ENCODE peak calls at places on chromosomes 4 and X, in eight cellular contexts. M is uterus, E is cardiac fibroblast, R is neural progenitor cell, L is CD14-positive monocyte, P is astrocyte of the spinal cord, F is osteocyte, J is fibroblast of pulmonary artery. V is an unnamed sample.

GRCh38 chr4:185841451-185841850 is 29.5 kb upstream of the SORBS2 start:
- DNase-seq in J (no peak), P (no peak), L (no peak), E (no peak), R (no peak), M (no peak), F (no peak), V (no peak)

GRCh38 chrX:71650333-71650969 is 16.9 kb upstream of the LOC101059915 start:
- DNase-seq in E (no peak), L (no peak), P (no peak), F (no peak), M (no peak), R (no peak), J (no peak), V (no peak)

GRCh38 chr4:138182838-138183426 is 59.2 kb downstream of the SLC7A11 start:
- DNase-seq in L (no peak), P (peak), M (no peak), E (peak), J (peak), F (no peak), R (peak), V (peak)

GRCh38 chr4:121421594-121421993 is 40.8 kb upstream of the QRFPR start:
- DNase-seq in J (peak), R (peak), P (no peak), E (peak), M (no peak), L (no peak), F (no peak), V (no peak)

GRCh38 chr4:70138751-70139150 is 15.3 kb upstream of the PRR27 start:
- DNase-seq in R (no peak), J (no peak), L (no peak), E (no peak), P (no peak), M (no peak), F (no peak), V (no peak)

GRCh38 chrX:56733459-56734046 is 4.5 kb downstream of the NBDY start:
- DNase-seq in L (peak), E (peak), P (peak), J (peak), R (peak), M (peak), F (no peak), V (peak)

GRCh38 chr4:55553442-55553841 is 6.7 kb upstream of the CLOCK start:
- DNase-seq in F (no peak), J (peak), M (peak), L (no peak), E (peak), R (no peak), P (peak), V (no peak)

GRCh38 chrX:150184487-150184886 is 178.6 kb upstream of the MAMLD1 start:
- DNase-seq in L (no peak), M (no peak), E (no peak), P (peak), J (no peak), R (no peak), F (no peak), V (peak)

GRCh38 chr4:162837679-162838078 is 329.0 kb downstream of the NAF1 start:
- DNase-seq in J (no peak), R (no peak), F (no peak), M (no peak), P (no peak), E (no peak), L (no peak), V (no peak)

GRCh38 chr4:162837241-162837640 is 329.4 kb downstream of the NAF1 start:
- DNase-seq in E (no peak), M (no peak), P (no peak), L (no peak), F (no peak), R (no peak), J (no peak), V (no peak)

GRCh38 chr4:162841769-162842168 is 324.9 kb downstream of the NAF1 start:
- DNase-seq in L (no peak), E (no peak), R (no peak), J (no peak), P (no peak), F (no peak), M (no peak), V (no peak)

GRCh38 chr4:162838671-162839070 is 328.0 kb downstream of the NAF1 start:
- DNase-seq in M (no peak), F (no peak), P (no peak), E (no peak), R (no peak), L (no peak), J (no peak), V (no peak)

GRCh38 chr4:162839814-162840213 is 326.9 kb downstream of the NAF1 start:
- DNase-seq in E (no peak), M (no peak), R (no peak), F (no peak), P (no peak), L (no peak), J (no peak), V (no peak)
- TF ChIP-seq CTCF in E (no peak), M (no peak), R (peak), F (no peak), P (no peak), L (no peak), J (no peak), V (no peak)

DNA sequence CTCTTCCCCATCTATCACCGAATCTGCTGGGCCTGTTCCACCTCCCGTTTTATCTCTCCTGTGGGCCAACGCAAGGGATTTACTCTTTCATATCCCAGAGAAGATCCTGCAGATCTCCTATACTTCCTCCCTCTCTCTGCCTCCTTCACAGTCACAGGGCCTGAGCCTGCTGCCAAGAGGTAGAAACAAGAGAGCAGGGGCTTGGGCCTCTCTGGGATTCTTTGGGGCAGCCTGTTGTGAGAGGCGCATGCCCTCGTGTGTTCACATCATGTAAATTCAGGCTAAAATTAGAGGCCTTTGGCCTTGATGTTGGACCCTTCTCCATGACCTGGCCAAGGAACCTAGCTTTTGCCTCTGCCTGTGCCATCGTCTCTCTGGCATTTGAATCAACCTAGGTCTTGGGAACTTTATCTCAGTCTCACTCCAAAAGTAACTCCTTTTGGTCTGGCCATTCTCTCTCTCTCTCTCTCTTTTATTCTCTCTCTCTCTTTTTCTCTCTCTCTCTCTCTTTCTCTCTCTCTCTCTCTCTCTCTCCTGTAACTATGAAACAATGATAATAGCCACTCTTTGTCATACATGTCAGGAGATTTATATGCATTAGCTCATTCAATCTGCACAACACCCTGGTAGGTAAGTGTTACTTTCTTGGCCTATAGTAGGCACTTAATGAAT is 20.0 kb upstream of the EFNB1 start:
- DNase-seq in F (peak), P (peak), E (peak), M (no peak), R (peak), L (no peak), J (peak), V (no peak)
- TF ChIP-seq CTCF in F (peak), P (peak), E (peak), M (no peak), R (peak), L (no peak), J (peak), V (no peak)

DNA sequence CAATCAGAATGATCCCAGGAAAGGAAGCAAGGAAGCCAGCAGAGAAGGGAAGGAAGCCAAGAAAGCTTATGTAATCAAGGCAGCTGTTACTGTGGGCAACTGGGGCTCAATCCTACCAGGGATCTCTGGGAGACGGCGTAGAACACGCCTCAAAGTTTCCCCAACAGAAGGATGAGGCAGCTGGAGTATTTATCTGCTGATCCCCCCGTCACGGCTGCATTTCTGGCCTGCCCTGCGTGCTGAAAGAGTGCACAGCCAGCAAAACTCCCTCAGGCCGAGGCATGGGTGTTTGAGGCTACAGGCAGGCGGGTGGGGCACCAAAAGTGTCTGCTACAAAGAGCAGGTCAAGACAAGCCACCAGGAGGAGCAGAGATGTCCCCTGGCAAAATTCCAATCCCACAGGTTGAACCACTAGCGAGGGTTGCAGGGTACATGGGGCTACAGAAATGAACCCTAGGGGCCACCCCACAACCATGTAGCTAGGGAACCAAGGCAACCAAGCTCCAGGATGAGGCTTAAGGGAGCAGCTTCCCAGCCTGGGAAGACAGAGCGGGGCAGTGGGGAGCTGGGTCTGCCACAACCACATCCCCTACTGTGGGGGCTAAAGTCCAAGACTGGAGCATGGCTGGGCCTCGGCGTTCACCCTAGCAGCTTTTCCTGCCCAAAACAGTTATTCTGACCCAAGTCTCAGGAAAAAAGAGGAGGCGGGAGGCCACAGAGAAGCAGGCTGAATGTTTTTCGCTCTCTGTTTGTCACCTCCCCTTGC is 113.4 kb downstream of the BCOR start:
- DNase-seq in J (peak), R (no peak), L (no peak), P (peak), F (no peak), M (no peak), E (peak), V (no peak)
- TF ChIP-seq CTCF in J (no peak), R (no peak), L (no peak), P (no peak), F (no peak), M (no peak), E (no peak), V (no peak)

GRCh38 chrX:34874763-34875162 is 67.8 kb upstream of the FAM47B start:
- DNase-seq in E (no peak), L (no peak), P (no peak), J (no peak), F (no peak), M (no peak), R (no peak), V (no peak)
- TF ChIP-seq CTCF in E (no peak), L (no peak), P (no peak), J (no peak), F (no peak), M (no peak), R (no peak), V (no peak)

DNA sequence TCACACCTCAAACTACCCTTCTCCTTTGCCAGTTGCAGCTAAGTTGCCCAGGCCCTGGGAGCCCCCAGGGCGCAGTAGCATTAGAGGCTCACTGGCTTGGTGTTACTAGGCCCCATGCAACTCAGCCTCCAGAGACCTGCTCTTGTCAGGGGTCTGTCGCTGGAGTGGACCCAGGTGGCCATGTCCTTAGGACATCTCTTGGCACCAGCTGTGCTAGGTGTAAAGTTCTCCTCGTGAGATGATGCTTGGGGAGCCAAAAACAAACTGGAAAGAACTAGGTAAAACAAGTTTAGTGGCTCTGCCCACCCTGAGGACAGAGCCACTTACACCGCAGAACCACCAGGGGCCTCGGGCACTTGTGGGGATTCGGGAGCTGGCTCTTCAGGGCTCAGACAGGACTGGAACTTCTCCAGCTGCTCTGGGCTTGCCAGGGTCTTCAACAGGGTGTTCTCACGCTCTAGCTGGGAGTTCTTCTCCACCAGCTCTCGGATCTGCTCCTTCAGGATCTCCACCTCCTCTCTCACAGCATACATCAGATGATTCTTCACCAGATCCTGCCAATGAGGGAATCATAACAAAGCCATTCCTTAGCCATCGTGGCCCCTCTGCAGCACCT is 61.3 kb downstream of the TSC22D3 start:
- DNase-seq in L (no peak), P (peak), F (no peak), E (peak), R (no peak), M (no peak), J (peak), V (no peak)
- TF ChIP-seq CTCF in L (no peak), P (peak), F (peak), E (peak), R (peak), M (no peak), J (peak), V (no peak)

GRCh38 chr4:67869580-67870190 is 14.1 kb downstream of the TMPRSS11D start:
- DNase-seq in J (no peak), P (no peak), F (no peak), E (no peak), M (no peak), L (no peak), R (no peak), V (no peak)
- TF ChIP-seq CTCF in J (no peak), P (no peak), F (no peak), E (no peak), M (no peak), L (no peak), R (no peak), V (no peak)

DNA sequence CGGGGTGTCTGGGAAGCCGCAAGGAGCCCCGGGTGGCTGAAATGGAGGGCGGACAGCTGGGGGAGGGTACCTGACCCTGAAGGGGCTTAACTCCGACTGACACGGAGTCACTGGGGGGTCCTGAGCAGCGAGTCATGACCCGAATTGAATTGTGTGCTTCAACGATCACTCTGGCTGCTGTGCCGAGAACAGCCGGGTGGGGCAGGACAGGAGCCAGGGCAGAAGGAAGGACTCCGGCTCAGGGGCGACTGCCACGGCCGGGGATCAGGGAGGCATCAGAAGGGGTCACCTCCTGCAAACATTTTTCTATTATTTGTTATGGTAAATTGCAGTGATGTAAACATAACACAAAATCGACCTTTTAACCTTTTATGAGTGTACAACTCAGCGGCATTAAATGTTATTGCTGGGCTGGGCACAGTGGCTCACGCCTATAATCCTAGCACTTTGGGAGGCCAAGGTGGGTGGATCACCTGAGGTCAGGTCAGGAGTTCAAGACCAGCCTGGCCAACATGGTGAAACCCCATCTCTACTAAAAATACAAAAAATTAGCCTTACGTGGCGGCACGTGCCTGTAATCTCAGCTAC is 21.6 kb downstream of the ZFYVE28 start:
- DNase-seq in F (no peak), E (no peak), L (no peak), M (no peak), R (no peak), J (no peak), P (no peak), V (no peak)
- TF ChIP-seq CTCF in F (no peak), E (no peak), L (no peak), M (no peak), R (no peak), J (no peak), P (no peak), V (peak)

V was measured in Calu3.